ENCODE peak calls at places on chromosomes 5 and 9, in five cellular contexts. Y is stimulated activated CD8-positive, alpha-beta memory T cell treated with anti-CD3 and anti-CD28 coated beads, Interleukin-12 subunit alpha, Interleukin-12 subunit beta, amount 100 ng/mL, for 1 hour; G is hypothalamus; A is HCT116; I is EL. N is an unnamed sample.

GRCh38 chr9:6498982-6499381 is 86.0 kb downstream of the UHRF2 start:
- DNase-seq in A (no peak), G (no peak), Y (no peak), I (peak), N (peak)

GRCh38 chr5:108661590-108662219 is 86.0 kb upstream of the FER start:
- DNase-seq in I (peak), G (no peak), A (no peak), Y (no peak), N (peak)

GRCh38 chr5:156473271-156473935 is 146.4 kb downstream of the SGCD start:
- DNase-seq in A (no peak), G (no peak), I (no peak), Y (no peak), N (peak)

GRCh38 chr5:113162770-113163169 is 186.2 kb downstream of the DCP2 start:
- DNase-seq in G (no peak), I (peak), A (peak), Y (no peak), N (peak)

GRCh38 chr5:42612997-42613396 is 143.6 kb upstream of the CCDC152 start:
- DNase-seq in A (no peak), I (no peak), Y (no peak), G (no peak), N (no peak)

GRCh38 chr9:133374612-133375115 is 1.2 kb downstream of the SURF4 start:
- DNase-seq in A (no peak), I (peak), Y (no peak), G (no peak), N (peak)

GRCh38 chr5:55350754-55351153 is 43.0 kb downstream of the MTREX start:
- DNase-seq in A (no peak), I (no peak), Y (no peak), G (no peak), N (no peak)

GRCh38 chr9:116355153-116355827 is 201.7 kb downstream of the PAPPA start:
- DNase-seq in G (no peak), I (no peak), A (no peak), Y (no peak), N (no peak)

GRCh38 chr5:150298701-150299451 is 3.8 kb downstream of the ARSI start:
- DNase-seq in Y (no peak), G (no peak), I (peak), A (no peak), N (peak)

GRCh38 chr9:137242329-137243204 is 1.5 kb downstream of the TUBB4B start:
- DNase-seq in G (no peak), A (no peak), I (no peak), Y (no peak), N (no peak)

GRCh38 chr5:172010278-172010677 is 3.8 kb upstream of the FBXW11 start:
- DNase-seq in A (no peak), I (no peak), Y (no peak), G (no peak), N (no peak)

GRCh38 chr5:9781882-9782281 is 151.7 kb upstream of the TAS2R1 start:
- DNase-seq in G (no peak), A (no peak), Y (no peak), I (peak), N (no peak)

GRCh38 chr9:84493284-84493947 is 152.9 kb upstream of the SLC28A3 start:
- DNase-seq in Y (no peak), I (no peak), G (no peak), A (no peak), N (no peak)

GRCh38 chr9:107734231-107735014 is 244.9 kb upstream of the KLF4 start:
- DNase-seq in Y (no peak), G (no peak), A (no peak), I (peak), N (peak)

GRCh38 chr9:135986605-135987004 is 25.4 kb upstream of the UBAC1 start:
- DNase-seq in Y (no peak), G (no peak), A (no peak), I (no peak), N (no peak)

GRCh38 chr9:86041331-86041741 is 58.0 kb downstream of the GOLM1 start:
- DNase-seq in I (no peak), Y (no peak), G (no peak), A (no peak), N (peak)

GRCh38 chr5:172491481-172491880 is 37.2 kb upstream of the SH3PXD2B start:
- DNase-seq in I (no peak), Y (no peak), A (no peak), G (no peak), N (no peak)